ENCODE peak calls at places on chromosomes 16 and 17, in seven cellular contexts. W is GM12865; B is naive thymus-derived CD8-positive, alpha-beta T cell; V is AG08396; H is NCI-H524; F is activated CD4-positive, CD25-positive, alpha-beta regulatory T cell; K is RCC 7860. P is an unnamed sample.

GRCh38 chr16:77657016-77657415 is 65.3 kb upstream of the NUDT7 start:
- DNase-seq in K (peak; percentile 6), H (no peak), V (no peak), W (peak; percentile 22), F (no peak), B (no peak), P (no peak)

GRCh38 chr17:76079577-76080206 is 710 bp downstream of the ZACN start:
- DNase-seq in H (peak; percentile 62), W (no peak), K (no peak), F (no peak), B (no peak), V (no peak), P (no peak)

GRCh38 chr16:85459529-85460251 is 153.4 kb upstream of the GSE1 start:
- DNase-seq in H (no peak), F (no peak), W (no peak), V (no peak), B (no peak), K (no peak), P (no peak)

GRCh38 chr17:42814633-42815399 is 9.3 kb downstream of the BECN1 start:
- DNase-seq in B (no peak), V (peak; percentile 13), K (no peak), F (no peak), H (no peak), W (no peak), P (peak; percentile 46)

GRCh38 chr17:58232707-58233156 is 5.7 kb upstream of the LPO start:
- DNase-seq in W (peak; percentile 82), B (no peak), H (no peak), F (no peak), V (peak; percentile 36), K (peak; percentile 98), P (peak; percentile 61)

GRCh38 chr16:3311496-3311895 is 6.2 kb downstream of the ZNF75A start:
- DNase-seq in W (no peak), V (no peak), B (no peak), H (no peak), F (no peak), K (no peak), P (no peak)

GRCh38 chr17:9334536-9335446 is 240.8 kb downstream of the STX8 start:
- DNase-seq in H (no peak), V (no peak), K (peak; percentile 13), W (no peak), F (no peak), B (no peak), P (no peak)

GRCh38 chr16:7615565-7615964 is 282.9 kb downstream of the RBFOX1 start:
- DNase-seq in W (no peak), F (no peak), V (no peak), B (no peak), H (no peak), K (no peak), P (no peak)

GRCh38 chr17:8913091-8913490 is 45.6 kb upstream of the PIK3R6 start:
- DNase-seq in B (no peak), H (no peak), W (no peak), V (no peak), F (no peak), K (no peak), P (no peak)

GRCh38 chr16:8199390-8199789 is 390.9 kb downstream of the TMEM114 start:
- DNase-seq in B (no peak), W (no peak), K (no peak), H (no peak), V (no peak), F (no peak), P (no peak)

GRCh38 chr17:39400547-39401411 is 647 bp downstream of the FBXL20 start:
- DNase-seq in B (peak; percentile 2), W (no peak), V (peak; percentile 31), F (peak; percentile 24), H (no peak), K (no peak), P (peak; percentile 34)

GRCh38 chr17:82287849-82288601 is 14.5 kb upstream of the CSNK1D start:
- DNase-seq in W (no peak), H (no peak), K (peak; percentile 93), V (peak; percentile 71), B (no peak), F (no peak), P (peak; percentile 67)

GRCh38 chr16:53911506-53911905 is 207.6 kb downstream of the FTO start:
- DNase-seq in K (no peak), V (no peak), F (no peak), H (no peak), W (no peak), B (no peak), P (no peak)

GRCh38 chr16:27177031-27177774 is 26.1 kb upstream of the KDM8 start:
- DNase-seq in W (no peak), K (peak; percentile 57), V (peak; percentile 74), H (no peak), F (no peak), B (no peak), P (peak; percentile 80)

GRCh38 chr16:56424791-56425438 is 430 bp downstream of the AMFR start:
- DNase-seq in W (no peak), V (peak; percentile 48), F (no peak), H (peak; percentile 58), B (peak; percentile 22), K (no peak), P (peak; percentile 26)

GRCh38 chr16:88881090-88881580 is 14.7 kb upstream of the PABPN1L start:
- DNase-seq in K (no peak), F (no peak), V (no peak), B (no peak), H (no peak), W (no peak), P (no peak)

GRCh38 chr16:47924950-47925349 is 230.8 kb downstream of the ABCC12 start:
- DNase-seq in W (no peak), K (no peak), B (no peak), F (no peak), H (no peak), V (no peak), P (no peak)

GRCh38 chr17:47810200-47810821 is 11.3 kb downstream of the OSBPL7 start:
- DNase-seq in W (no peak), B (no peak), F (no peak), K (peak; percentile 97), V (peak; percentile 90), H (no peak), P (peak; percentile 85)

GRCh38 chr16:14263011-14263410 is 191.9 kb downstream of the MRTFB start:
- DNase-seq in H (no peak), F (no peak), K (no peak), V (no peak), B (no peak), W (no peak), P (no peak)

GRCh38 chr16:67304006-67304405 is 22.5 kb downstream of the KCTD19 start:
- DNase-seq in B (no peak), K (no peak), F (no peak), H (no peak), W (no peak), V (no peak), P (no peak)

GRCh38 chr16:4832698-4833343 is 14.3 kb downstream of the GLYR1 start:
- DNase-seq in V (no peak), K (no peak), W (no peak), F (no peak), B (no peak), H (no peak), P (no peak)

GRCh38 chr16:58011652-58012051 is 10.4 kb downstream of the USB1 start:
- DNase-seq in F (no peak), B (no peak), W (no peak), H (no peak), K (peak; percentile 12), V (peak; percentile 78), P (peak; percentile 78)

GRCh38 chr17:82495844-82496528 is 23.5 kb upstream of the FOXK2 start:
- DNase-seq in V (no peak), K (no peak), B (no peak), H (no peak), W (peak; percentile 30), F (no peak), P (no peak)

GRCh38 chr16:66521951-66522771 is 27.8 kb downstream of the TK2 start:
- DNase-seq in V (peak; percentile 46), W (peak; percentile 94), B (peak; percentile 77), K (peak; percentile 98), H (no peak), F (peak; percentile 58), P (peak; percentile 49)

GRCh38 chr17:50863221-50863843 is 2.8 kb downstream of the TOB1 start:
- DNase-seq in B (peak; percentile 11), H (peak; percentile 54), F (no peak), K (no peak), W (peak; percentile 63), V (no peak), P (no peak)

GRCh38 chr17:55454906-55455474 is 33.4 kb upstream of the MMD start:
- DNase-seq in K (peak; percentile 45), W (no peak), H (peak; percentile 16), B (no peak), F (no peak), V (peak; percentile 42), P (no peak)

GRCh38 chr17:74386397-74386796 is 19.1 kb downstream of the GPR142 start:
- DNase-seq in V (no peak), K (no peak), B (no peak), W (no peak), F (no peak), H (no peak), P (no peak)

GRCh38 chr17:55157165-55157564 is 107.6 kb upstream of the HLF start:
- DNase-seq in K (no peak), F (no peak), W (no peak), H (peak; percentile 48), V (no peak), B (no peak), P (no peak)

GRCh38 chr17:44467108-44467507 is 36.1 kb downstream of the GPATCH8 start:
- DNase-seq in K (no peak), B (no peak), W (no peak), F (no peak), V (no peak), H (no peak), P (no peak)

GRCh38 chr16:62665269-62665668 is 629.0 kb upstream of the CDH8 start:
- DNase-seq in H (no peak), F (no peak), B (no peak), K (no peak), W (peak; percentile 30), V (no peak), P (no peak)

GRCh38 chr16:30488764-30489595 is 16.4 kb downstream of the ITGAL start:
- DNase-seq in W (no peak), V (no peak), B (no peak), F (no peak), K (no peak), H (no peak), P (no peak)

GRCh38 chr17:82709676-82710498 is 6.6 kb upstream of the FN3KRP start:
- DNase-seq in V (no peak), H (no peak), B (no peak), K (no peak), F (no peak), W (no peak), P (no peak)

GRCh38 chr17:81656835-81657234 is 493 bp upstream of the PDE6G start:
- DNase-seq in B (no peak), W (no peak), K (no peak), V (no peak), H (peak; percentile 69), F (no peak), P (no peak)

GRCh38 chr17:4156750-4157381 is 13.9 kb downstream of the CYB5D2 start:
- DNase-seq in H (no peak), F (no peak), B (no peak), W (no peak), K (no peak), V (no peak), P (no peak)